ENCODE peak calls at places on chromosomes 5 and 9, in five cellular contexts. W, S, G, M and D are unnamed samples.

GRCh38 chr9:69070201-69070600 is 34.6 kb downstream of the FXN start:
- DNase-seq in M (no peak), W (no peak), S (no peak), G (no peak), D (no peak)

GRCh38 chr9:121739971-121740370 is 88.5 kb downstream of the DAB2IP start:
- DNase-seq in M (no peak), W (no peak), S (no peak), G (no peak), D (no peak)

GRCh38 chr5:103271570-103272289 is 13.2 kb downstream of the MACIR start:
- DNase-seq in G (no peak), S (no peak), M (peak; percentile 68), W (no peak), D (no peak)

GRCh38 chr9:118446962-118447490 is 742.8 kb downstream of the TLR4 start:
- DNase-seq in M (no peak), G (no peak), W (no peak), S (no peak), D (no peak)

GRCh38 chr5:8456846-8457186 is 587.9 kb downstream of the MTRR start:
- DNase-seq in S (no peak), W (no peak), G (no peak), M (no peak), D (no peak)

GRCh38 chr5:68846828-68847227 is 247.0 kb upstream of the SLC30A5 start:
- DNase-seq in G (no peak), W (no peak), S (no peak), M (no peak), D (no peak)

GRCh38 chr9:129665008-129665771 is at the start of gene PRRX2:
- DNase-seq in M (no peak), G (peak; percentile 56), W (no peak), S (peak; percentile 55), D (peak; percentile 18)

GRCh38 chr9:76512826-76513225 is 53.8 kb downstream of the GCNT1 start:
- DNase-seq in G (no peak), W (no peak), M (no peak), S (no peak), D (no peak)

GRCh38 chr9:81499021-81499454 is 190.3 kb downstream of the TLE1 start:
- DNase-seq in S (no peak), W (no peak), G (no peak), M (no peak), D (no peak)

GRCh38 chr5:77064040-77064439 is 23.0 kb downstream of the ZBED3 start:
- DNase-seq in W (no peak), M (no peak), S (no peak), G (no peak), D (no peak)

GRCh38 chr5:175658299-175659145 is 651 bp downstream of the HRH2 start:
- DNase-seq in S (peak; percentile 11), M (no peak), W (no peak), G (peak; percentile 64), D (no peak)

GRCh38 chr5:80184235-80185023 is 71.4 kb downstream of the SERINC5 start:
- DNase-seq in M (peak; percentile 40), W (no peak), S (no peak), G (no peak), D (no peak)